ENCODE peak calls at places on chromosomes 5 and 9, in ten cellular contexts. L is stimulated activated CD8-positive, alpha-beta memory T cell treated with anti-CD3 and anti-CD28 coated beads, Interleukin-15, amount 100 ng/mL, for 24 hours; I is fibroblast of the aortic adventitia; F is A549; W is stimulated activated effector memory CD8-positive, alpha-beta T cell treated with anti-CD3 and anti-CD28 coated beads, Interleukin-12 subunit alpha, Interleukin-12 subunit beta, amount 100 ng/mL, for 72 hours; R is HFF-Myc; H is CD4-positive, alpha-beta T cell; Q is endothelial cell; U is T-helper 2 cell; Z is adipocyte. M is an unnamed sample.

GRCh38 chr9:82961504-82962125 is 101.3 kb downstream of the RASEF start:
- DNase-seq in L (no peak), Z (peak; percentile 93), W (peak; percentile 50), F (peak; percentile 62), Q (peak; percentile 84), I (peak; percentile 77), U (no peak), H (peak; percentile 1), R (peak; percentile 52), M (peak; percentile 64)

GRCh38 chr9:124004608-124005007 is 7.0 kb upstream of the LHX2 start:
- DNase-seq in I (no peak), R (no peak), L (no peak), W (no peak), Q (no peak), F (no peak), Z (no peak), U (no peak), H (no peak), M (no peak)

GRCh38 chr9:114824130-114824529 is 18.3 kb upstream of the TNFSF15 start:
- DNase-seq in H (no peak), Q (no peak), I (peak; percentile 81), L (no peak), F (no peak), R (peak; percentile 14), Z (peak; percentile 47), U (no peak), W (no peak), M (no peak)

GRCh38 chr5:136004436-136004835 is 24.4 kb upstream of the TGFBI start:
- DNase-seq in H (no peak), I (peak; percentile 69), F (no peak), L (no peak), U (no peak), Z (no peak), Q (no peak), W (peak; percentile 20), R (no peak), M (no peak)

GRCh38 chr9:18490591-18491370 is 16.8 kb downstream of the ADAMTSL1 start:
- DNase-seq in L (no peak), F (no peak), H (no peak), W (no peak), Q (no peak), R (peak; percentile 97), U (no peak), I (peak; percentile 99), Z (peak; percentile 89), M (no peak)

GRCh38 chr5:168364738-168365550 is 73.5 kb downstream of the WWC1 start:
- DNase-seq in L (no peak), W (no peak), H (no peak), R (no peak), Q (peak; percentile 21), I (peak; percentile 49), F (no peak), U (no peak), Z (peak; percentile 4), M (no peak)

GRCh38 chr9:100167176-100167575 is 68.1 kb downstream of the INVS start:
- DNase-seq in R (no peak), H (no peak), Q (no peak), I (no peak), U (no peak), F (no peak), Z (no peak), L (no peak), W (no peak), M (no peak)

GRCh38 chr9:91241909-91242308 is 119.8 kb downstream of the AUH start:
- DNase-seq in U (no peak), W (no peak), Q (no peak), H (no peak), Z (no peak), F (no peak), L (no peak), I (no peak), R (no peak), M (no peak)

GRCh38 chr5:82274343-82275266 is 3.5 kb downstream of the RPS23 start:
- DNase-seq in L (no peak), H (no peak), W (no peak), Q (no peak), R (no peak), Z (no peak), I (no peak), F (no peak), U (no peak), M (no peak)

GRCh38 chr5:146499680-146500079 is 16.3 kb downstream of the GPR151 start:
- DNase-seq in F (no peak), Q (no peak), U (no peak), H (no peak), L (no peak), I (no peak), Z (no peak), R (no peak), W (no peak), M (no peak)

GRCh38 chr9:37769306-37769705 is 15.6 kb downstream of the EXOSC3 start:
- DNase-seq in Z (no peak), R (no peak), L (no peak), H (no peak), I (no peak), F (no peak), W (no peak), Q (no peak), U (no peak), M (no peak)

GRCh38 chr5:107184066-107184465 is 486.7 kb downstream of the EFNA5 start:
- DNase-seq in R (no peak), U (no peak), F (no peak), W (no peak), H (no peak), L (no peak), Z (no peak), Q (no peak), I (no peak), M (no peak)

GRCh38 chr9:100322954-100323536 is 29.7 kb downstream of the TEX10 start:
- DNase-seq in F (peak; percentile 18), Q (peak; percentile 30), Z (peak; percentile 74), H (no peak), U (no peak), R (no peak), L (no peak), W (no peak), I (peak; percentile 64), M (no peak)

GRCh38 chr9:75229605-75230332 is 141.5 kb downstream of the OSTF1 start:
- DNase-seq in Z (peak; percentile 31), F (no peak), H (no peak), U (no peak), R (no peak), I (peak; percentile 41), W (no peak), Q (no peak), L (no peak), M (no peak)

GRCh38 chr9:36204906-36205547 is 14.3 kb downstream of the CLTA start:
- DNase-seq in F (peak; percentile 54), Q (peak; percentile 34), U (no peak), Z (no peak), H (no peak), W (no peak), R (no peak), L (no peak), I (no peak), M (no peak)

GRCh38 chr5:122896598-122897282 is 51.3 kb downstream of the SNX24 start:
- DNase-seq in R (peak; percentile 19), H (no peak), Z (peak; percentile 76), Q (no peak), F (no peak), W (no peak), U (no peak), I (peak; percentile 68), L (no peak), M (no peak)

GRCh38 chr5:2861605-2862004 is 110.1 kb upstream of the IRX2 start:
- DNase-seq in L (no peak), H (no peak), W (no peak), R (no peak), I (no peak), F (no peak), Z (no peak), U (no peak), Q (no peak), M (no peak)

GRCh38 chr9:32427111-32427873 is 42.8 kb downstream of the ACO1 start:
- DNase-seq in R (no peak), Q (no peak), U (no peak), F (no peak), W (no peak), I (peak; percentile 25), H (no peak), L (no peak), Z (peak; percentile 24), M (no peak)

GRCh38 chr5:20254748-20255147 is 266.7 kb upstream of the CDH18 start:
- DNase-seq in F (no peak), H (no peak), Q (no peak), Z (no peak), W (no peak), I (no peak), U (no peak), L (no peak), R (no peak), M (no peak)

GRCh38 chr9:30609713-30610112 is 1774.7 kb upstream of the ACO1 start:
- DNase-seq in H (no peak), W (no peak), F (no peak), Q (no peak), Z (no peak), R (no peak), I (no peak), L (no peak), U (no peak), M (no peak)

GRCh38 chr9:127128341-127129072 is 6.1 kb upstream of the ANGPTL2 start:
- DNase-seq in H (no peak), I (peak; percentile 54), W (no peak), R (no peak), Z (no peak), U (no peak), F (no peak), Q (no peak), L (no peak), M (no peak)

GRCh38 chr5:135353952-135354721 is 44.9 kb downstream of the MACROH2A1 start:
- DNase-seq in R (no peak), L (no peak), Q (no peak), W (no peak), U (no peak), F (no peak), H (no peak), I (peak; percentile 97), Z (peak; percentile 89), M (no peak)

GRCh38 chr5:7050986-7051385 is 337.8 kb downstream of the TENT4A start:
- DNase-seq in H (no peak), U (no peak), F (no peak), R (no peak), W (no peak), L (no peak), Z (no peak), I (no peak), Q (no peak), M (no peak)

GRCh38 chr9:133935328-133936040 is 56.6 kb downstream of the VAV2 start:
- DNase-seq in H (no peak), I (peak; percentile 73), L (no peak), W (no peak), R (no peak), F (no peak), Q (no peak), U (no peak), Z (no peak), M (no peak)

GRCh38 chr5:1896602-1897376 is 14.1 kb upstream of the IRX4 start:
- DNase-seq in L (no peak), F (no peak), Z (no peak), U (no peak), H (no peak), I (no peak), Q (no peak), R (no peak), W (no peak), M (no peak)

GRCh38 chr5:147763791-147764525 is 18.6 kb downstream of the JAKMIP2 start:
- DNase-seq in I (peak; percentile 43), R (no peak), Q (no peak), H (no peak), W (no peak), Z (peak; percentile 41), U (no peak), F (no peak), L (no peak), M (no peak)

GRCh38 chr5:110736763-110737162 is 2.0 kb upstream of the SLC25A46 start:
- DNase-seq in I (no peak), W (no peak), L (no peak), H (no peak), F (no peak), U (no peak), Z (no peak), R (no peak), Q (no peak), M (no peak)

GRCh38 chr9:137372693-137373610 is 50.0 kb downstream of the EXD3 start:
- DNase-seq in R (no peak), Q (no peak), U (no peak), W (no peak), Z (no peak), I (no peak), L (no peak), H (no peak), F (no peak), M (no peak)

M was measured in KG1.